ENCODE peak calls at places on chromosome 18, in six cellular contexts. M is tibial nerve, H is lower leg skin, D is A549, B is NB4, E is stomach. U is an unnamed sample.

GRCh38 chr18:76953186-76953982 is 131.0 kb downstream of the ZNF236 start:
- DNase-seq in M (peak), H (no peak), D (no peak), B (no peak), E (peak), U (peak)

GRCh38 chr18:72375628-72376027 is 168.5 kb downstream of the CBLN2 start:
- DNase-seq in M (no peak), H (no peak), D (no peak), B (no peak), E (no peak), U (no peak)

GRCh38 chr18:79511271-79511670 is 115.5 kb downstream of the NFATC1 start:
- DNase-seq in M (no peak), H (no peak), D (no peak), B (no peak), E (peak), U (peak)

GRCh38 chr18:37582306-37582705 is 16.7 kb upstream of the CELF4 start:
- DNase-seq in M (no peak), H (no peak), D (no peak), B (no peak), E (no peak), U (no peak)

GRCh38 chr18:78006006-78006802 is 756.6 kb downstream of the GALR1 start:
- DNase-seq in M (no peak), H (no peak), D (no peak), B (no peak), E (no peak), U (no peak)

GRCh38 chr18:38369772-38370690 is 804.4 kb upstream of the CELF4 start:
- DNase-seq in M (no peak), H (no peak), D (no peak), B (no peak), E (no peak), U (no peak)

GRCh38 chr18:55034742-55035141 is 75.5 kb upstream of the CCDC68 start:
- DNase-seq in M (no peak), H (no peak), D (no peak), B (no peak), E (no peak), U (no peak)

GRCh38 chr18:10977042-10977441 is 172.3 kb downstream of the PIEZO2 start:
- DNase-seq in M (no peak), H (no peak), D (no peak), B (no peak), E (no peak), U (no peak)

GRCh38 chr18:23503967-23504352 is 649 bp downstream of the RMC1 start:
- DNase-seq in M (no peak), H (no peak), D (no peak), B (no peak), E (no peak), U (no peak)

GRCh38 chr18:75811156-75811555 is 383.7 kb upstream of the SMIM21 start:
- DNase-seq in M (no peak), H (no peak), D (no peak), B (no peak), E (no peak), U (no peak)

GRCh38 chr18:3061581-3062416 is 48.9 kb upstream of the LPIN2 start:
- DNase-seq in M (no peak), H (no peak), D (no peak), B (no peak), E (no peak), U (no peak)

GRCh38 chr18:14999085-14999975 is 251.4 kb downstream of the ANKRD30B start:
- DNase-seq in M (no peak), H (no peak), D (no peak), B (no peak), E (no peak), U (no peak)

GRCh38 chr18:33605250-33605649 is 27.2 kb downstream of the ASXL3 start:
- DNase-seq in M (no peak), H (no peak), D (no peak), B (no peak), E (no peak), U (no peak)

GRCh38 chr18:25734336-25734735 is 356.1 kb downstream of the SS18 start:
- DNase-seq in M (no peak), H (no peak), D (no peak), B (no peak), E (no peak), U (no peak)

GRCh38 chr18:12048827-12049175 is 44.8 kb upstream of the ANKRD62 start:
- DNase-seq in M (no peak), H (peak), D (no peak), B (no peak), E (no peak), U (no peak)

GRCh38 chr18:34401775-34402174 is 177.1 kb upstream of the NOL4 start:
- DNase-seq in M (no peak), H (no peak), D (no peak), B (no peak), E (no peak), U (no peak)

GRCh38 chr18:361100-361732 is 93.4 kb upstream of the THOC1 start:
- DNase-seq in M (no peak), H (no peak), D (no peak), B (no peak), E (no peak), U (no peak)

GRCh38 chr18:26487437-26487836 is 60.9 kb downstream of the KCTD1 start:
- DNase-seq in M (no peak), H (peak), D (peak), B (no peak), E (peak), U (no peak)

GRCh38 chr18:62744076-62744705 is 28.9 kb downstream of the PHLPP1 start:
- DNase-seq in M (no peak), H (no peak), D (no peak), B (no peak), E (no peak), U (no peak)

GRCh38 chr18:35005963-35006577 is 35.1 kb upstream of the MAPRE2 start:
- DNase-seq in M (peak), H (no peak), D (peak), B (peak), E (no peak), U (no peak)

GRCh38 chr18:5941869-5942268 is 46.5 kb upstream of the TMEM200C start:
- DNase-seq in M (no peak), H (no peak), D (no peak), B (no peak), E (no peak), U (no peak)

GRCh38 chr18:45998244-45998643 is 31.1 kb upstream of the EPG5 start:
- DNase-seq in M (no peak), H (no peak), D (no peak), B (no peak), E (no peak), U (no peak)

DNA sequence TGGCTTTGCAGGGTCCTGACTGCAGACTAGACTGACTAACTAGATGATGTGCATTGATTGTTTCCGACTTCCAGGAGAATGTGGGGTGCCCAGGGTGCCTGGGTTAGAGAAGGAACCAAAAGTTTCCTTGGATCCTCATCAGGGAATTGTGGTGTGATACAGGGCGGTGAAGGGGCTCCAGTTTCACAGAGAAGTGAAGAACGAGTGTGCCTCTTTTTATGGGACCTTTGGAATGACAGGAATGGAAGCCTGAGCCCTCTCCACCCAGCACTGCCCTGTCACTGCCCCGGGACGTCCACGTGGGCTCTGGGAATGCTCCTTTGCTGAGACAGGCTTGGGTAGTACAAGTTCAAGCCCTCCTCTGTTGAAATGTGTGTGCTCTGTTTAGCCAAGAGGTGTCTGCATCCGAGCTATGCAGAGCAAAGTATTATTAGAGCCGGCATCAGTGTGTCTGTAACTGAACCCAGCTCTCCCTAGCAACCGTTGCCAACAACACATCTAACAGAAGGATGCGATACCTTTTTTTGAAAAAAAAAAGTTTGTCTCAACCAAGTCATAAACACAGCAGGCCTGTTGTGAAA is 183.6 kb downstream of the SMAD7 start:
- DNase-seq in M (no peak), H (no peak), D (no peak), B (no peak), E (no peak), U (peak)
- TF ChIP-seq POLR2A in M (no peak), H (no peak), D (no peak), B (no peak), E (no peak), U (no peak)

GRCh38 chr18:36067118-36067957 is at the start of gene RPRD1A:
- DNase-seq in M (peak), H (peak), D (peak), B (peak), E (peak), U (peak)
- TF ChIP-seq POLR2A in M (peak), H (peak), D (peak), B (peak), E (no peak), U (peak)

GRCh38 chr18:22188551-22189267 is 19.3 kb downstream of the GATA6 start:
- DNase-seq in M (no peak), H (no peak), D (no peak), B (no peak), E (no peak), U (no peak)
- TF ChIP-seq POLR2A in M (no peak), H (no peak), D (no peak), B (no peak), E (no peak), U (no peak)

DNA sequence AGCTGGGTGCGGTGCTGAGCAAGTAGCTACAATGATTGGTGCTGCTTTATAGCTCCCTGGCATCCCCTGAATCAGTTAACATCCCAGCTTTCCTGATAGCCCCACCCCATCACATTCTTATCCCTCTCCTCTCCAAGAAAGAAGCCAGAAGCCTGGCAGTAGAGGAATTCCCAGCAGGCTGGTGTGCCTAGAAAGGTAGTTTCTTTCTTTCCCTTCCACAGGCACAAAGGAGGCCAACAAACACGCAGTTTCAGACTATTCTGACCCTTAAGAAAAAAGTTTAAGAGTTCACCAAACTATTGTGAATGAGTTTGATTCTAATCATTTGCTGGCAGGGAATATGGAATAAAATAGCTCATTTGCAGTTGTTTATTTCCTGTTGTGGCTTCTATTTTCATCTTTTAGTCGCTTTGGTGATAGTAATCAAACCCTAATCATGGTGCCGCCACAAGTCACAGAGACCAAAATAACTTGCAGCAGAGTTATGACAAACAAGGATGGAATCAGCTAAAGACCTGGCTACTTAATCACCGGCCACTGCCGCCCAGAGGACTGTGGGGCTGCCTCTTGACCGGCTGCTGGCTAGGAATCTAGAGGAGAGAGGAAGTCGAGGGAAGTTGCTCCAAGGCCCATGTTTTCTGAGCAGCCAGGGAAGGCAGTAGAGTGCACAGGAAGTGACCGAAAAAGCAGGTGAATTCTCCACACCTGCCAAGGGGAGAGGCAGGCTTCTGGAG is 4.9 kb upstream of the SMAD7 start:
- DNase-seq in M (peak), H (no peak), D (no peak), B (no peak), E (peak), U (no peak)
- TF ChIP-seq POLR2A in M (no peak), H (no peak), D (no peak), B (no peak), E (no peak), U (no peak)

GRCh38 chr18:51195602-51196115 is 1.8 kb downstream of the MEX3C start:
- DNase-seq in M (peak), H (no peak), D (peak), B (peak), E (no peak), U (no peak)

GRCh38 chr18:51196116-51196810 is 1.2 kb downstream of the MEX3C start:
- DNase-seq in M (peak), H (peak), D (peak), B (peak), E (peak), U (peak)

GRCh38 chr18:51197661-51198424 is at the start of gene MEX3C:
- DNase-seq in M (peak), H (peak), D (peak), B (peak), E (peak), U (peak)

GRCh38 chr18:51195086-51195601 is 2.3 kb downstream of the MEX3C start:
- DNase-seq in M (no peak), H (no peak), D (no peak), B (no peak), E (no peak), U (no peak)

DNA sequence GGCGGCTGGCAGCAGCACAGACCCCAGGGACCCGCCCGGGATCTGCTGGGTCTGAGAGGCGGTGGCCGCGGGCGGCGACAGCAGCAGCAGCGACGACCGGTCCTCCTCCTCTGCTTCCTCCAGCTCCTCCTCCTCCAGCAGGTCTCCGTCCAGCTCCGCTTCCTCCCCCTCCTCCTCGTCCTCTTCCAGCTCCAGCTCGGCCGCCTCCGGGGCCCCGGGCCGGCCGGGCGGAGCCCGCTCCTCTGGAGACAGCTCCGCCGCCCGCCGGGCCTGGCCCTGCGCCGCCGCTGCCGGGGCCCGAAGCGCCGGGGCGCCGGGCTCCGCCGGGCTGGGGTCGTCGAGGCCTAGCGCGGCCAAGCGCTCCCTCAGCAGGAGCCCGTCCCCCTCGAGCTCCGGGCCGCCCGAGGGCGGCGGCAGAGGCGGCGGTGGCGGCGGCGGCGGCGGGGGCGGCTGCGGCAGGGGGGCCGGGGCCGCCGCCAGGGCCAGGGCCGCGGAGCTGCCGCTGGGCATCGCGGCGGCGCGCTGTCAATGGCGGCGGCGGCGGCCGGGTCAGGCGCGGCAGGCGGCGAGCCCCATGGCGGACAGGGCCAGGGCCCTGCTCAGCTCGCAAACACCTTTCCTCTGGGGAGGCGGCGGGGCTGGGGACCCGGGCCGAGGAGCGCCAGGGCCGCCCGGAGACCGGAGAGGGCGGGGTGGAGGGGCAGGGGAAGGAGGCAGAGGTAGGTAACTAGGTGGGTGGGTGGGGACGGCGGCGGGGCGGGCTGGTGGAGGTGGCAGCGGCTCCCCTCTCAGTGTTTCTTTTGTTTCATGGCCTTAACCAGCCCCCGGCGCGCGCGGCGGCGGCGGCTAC is 445 bp downstream of the MEX3C start:
- DNase-seq in M (peak), H (peak), D (no peak), B (peak), E (peak), U (peak)
- TF ChIP-seq POLR2A in M (no peak), H (no peak), D (no peak), B (peak), E (no peak), U (no peak)